ENCODE peak calls at places on chromosomes 16 and 17, in five cellular contexts. One of them, this sample, is unnamed.

GRCh38 chr17:63816669-63817068 is 10.6 kb upstream of the PSMC5 start:
- DNase-seq in K562: no peak
- DNase-seq in SK-N-SH: no peak
- DNase-seq in A549: no peak
- DNase-seq in GM12878: no peak
- DNase-seq in this sample: peak

GRCh38 chr17:58667934-58668597 is 23.8 kb downstream of the TEX14 start:
- DNase-seq in GM12878: no peak
- DNase-seq in A549: peak
- DNase-seq in K562: no peak
- DNase-seq in SK-N-SH: no peak
- DNase-seq in this sample: peak

GRCh38 chr17:59785091-59785799 is 77.8 kb downstream of the VMP1 start:
- DNase-seq in SK-N-SH: no peak
- DNase-seq in A549: peak
- DNase-seq in GM12878: no peak
- DNase-seq in K562: no peak
- DNase-seq in this sample: no peak

GRCh38 chr17:73230088-73230487 is 31.6 kb downstream of the CPSF4L start:
- DNase-seq in GM12878: no peak
- DNase-seq in SK-N-SH: no peak
- DNase-seq in K562: no peak
- DNase-seq in A549: no peak
- DNase-seq in this sample: no peak

GRCh38 chr17:35046740-35047283 is 16.7 kb downstream of the RFFL start:
- DNase-seq in K562: peak
- DNase-seq in SK-N-SH: peak
- DNase-seq in A549: no peak
- DNase-seq in GM12878: peak
- DNase-seq in this sample: peak

GRCh38 chr17:83103200-83103937 is 24.0 kb downstream of the METRNL start:
- DNase-seq in GM12878: no peak
- DNase-seq in SK-N-SH: peak
- DNase-seq in K562: peak
- DNase-seq in A549: peak
- DNase-seq in this sample: peak

GRCh38 chr16:25257956-25258855 is 561 bp upstream of the ZKSCAN2 start:
- DNase-seq in SK-N-SH: peak
- DNase-seq in K562: peak
- DNase-seq in A549: peak
- DNase-seq in GM12878: peak
- DNase-seq in this sample: peak

GRCh38 chr17:28497931-28498330 is 8.2 kb upstream of the FOXN1 start:
- DNase-seq in GM12878: no peak
- DNase-seq in A549: no peak
- DNase-seq in K562: no peak
- DNase-seq in SK-N-SH: no peak
- DNase-seq in this sample: no peak

GRCh38 chr17:43416998-43417891 is 18.5 kb downstream of the ARL4D start:
- DNase-seq in A549: peak
- DNase-seq in SK-N-SH: no peak
- DNase-seq in K562: no peak
- DNase-seq in GM12878: no peak
- DNase-seq in this sample: peak

GRCh38 chr17:27352481-27353460 is 58.9 kb downstream of the WSB1 start:
- DNase-seq in K562: no peak
- DNase-seq in GM12878: no peak
- DNase-seq in A549: peak
- DNase-seq in SK-N-SH: no peak
- DNase-seq in this sample: peak

GRCh38 chr17:62630365-62631085 is 3.1 kb downstream of the MRC2 start:
- DNase-seq in A549: no peak
- DNase-seq in SK-N-SH: peak
- DNase-seq in GM12878: no peak
- DNase-seq in K562: no peak
- DNase-seq in this sample: peak

GRCh38 chr16:53429221-53429943 is 4.9 kb upstream of the RBL2 start:
- DNase-seq in SK-N-SH: peak
- DNase-seq in GM12878: no peak
- DNase-seq in K562: no peak
- DNase-seq in A549: no peak
- DNase-seq in this sample: peak

GRCh38 chr17:72516772-72517399 is 396.1 kb downstream of the SOX9 start:
- DNase-seq in SK-N-SH: no peak
- DNase-seq in GM12878: no peak
- DNase-seq in K562: no peak
- DNase-seq in A549: peak
- DNase-seq in this sample: no peak

GRCh38 chr17:46995841-46996571 is 17.0 kb upstream of the RPRML start:
- DNase-seq in SK-N-SH: no peak
- DNase-seq in A549: no peak
- DNase-seq in K562: no peak
- DNase-seq in GM12878: no peak
- DNase-seq in this sample: peak

GRCh38 chr17:40103082-40103741 is 2.8 kb upstream of the NR1D1 start:
- DNase-seq in GM12878: no peak
- DNase-seq in SK-N-SH: no peak
- DNase-seq in K562: no peak
- DNase-seq in A549: no peak
- DNase-seq in this sample: no peak

GRCh38 chr17:27049104-27049784 is 244.7 kb upstream of the WSB1 start:
- DNase-seq in GM12878: no peak
- DNase-seq in SK-N-SH: no peak
- DNase-seq in K562: no peak
- DNase-seq in A549: no peak
- DNase-seq in this sample: no peak

GRCh38 chr17:35795007-35795870 is at the start of gene MMP28:
- DNase-seq in A549: peak
- DNase-seq in GM12878: no peak
- DNase-seq in SK-N-SH: peak
- DNase-seq in K562: peak
- DNase-seq in this sample: no peak

GRCh38 chr17:40618754-40619625 is 28.6 kb downstream of the SMARCE1 start:
- DNase-seq in SK-N-SH: no peak
- DNase-seq in A549: no peak
- DNase-seq in K562: no peak
- DNase-seq in GM12878: no peak
- DNase-seq in this sample: no peak

GRCh38 chr16:20910781-20911321 is 10.3 kb downstream of the LYRM1 start:
- DNase-seq in SK-N-SH: no peak
- DNase-seq in GM12878: no peak
- DNase-seq in A549: peak
- DNase-seq in K562: no peak
- DNase-seq in this sample: peak

GRCh38 chr17:28760987-28761562 is 17.3 kb downstream of the TRAF4 start:
- DNase-seq in SK-N-SH: no peak
- DNase-seq in K562: no peak
- DNase-seq in A549: no peak
- DNase-seq in GM12878: no peak
- DNase-seq in this sample: peak

GRCh38 chr17:16872351-16872751 is 99.6 kb downstream of the TNFRSF13B start:
- DNase-seq in GM12878: no peak
- DNase-seq in SK-N-SH: no peak
- DNase-seq in K562: no peak
- DNase-seq in A549: no peak
- DNase-seq in this sample: no peak

GRCh38 chr17:43940630-43941029 is 1.6 kb downstream of the PPY start:
- DNase-seq in A549: peak
- DNase-seq in SK-N-SH: peak
- DNase-seq in GM12878: no peak
- DNase-seq in K562: peak
- DNase-seq in this sample: peak

DNA sequence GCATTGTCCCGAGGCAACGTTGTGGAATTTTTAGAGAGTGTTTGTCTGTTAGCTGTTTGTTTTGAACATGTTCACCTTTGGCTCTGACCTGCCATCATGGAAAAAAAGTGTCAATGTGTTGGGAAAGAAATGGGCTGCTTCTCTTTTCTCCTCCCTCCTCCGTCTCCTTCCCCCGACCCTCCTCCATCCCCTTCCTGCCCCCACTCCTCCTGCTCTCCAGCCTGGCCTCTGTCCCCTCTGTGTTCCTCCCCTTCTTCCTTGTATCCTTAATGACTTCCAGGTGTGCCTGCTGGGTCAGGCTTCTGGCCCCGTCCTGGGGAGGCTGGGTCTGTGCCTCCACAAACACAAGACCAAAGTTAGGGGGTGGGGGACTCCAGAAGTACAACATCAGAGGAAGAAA is 463.0 kb downstream of the MAF start:
- DNase-seq in A549: no peak
- DNase-seq in SK-N-SH: peak
- DNase-seq in GM12878: no peak
- DNase-seq in K562: no peak
- DNase-seq in this sample: no peak
- TF ChIP-seq RCOR1 in A549: no peak
- TF ChIP-seq RCOR1 in SK-N-SH: no peak
- TF ChIP-seq RCOR1 in GM12878: no peak
- TF ChIP-seq RCOR1 in K562: no peak
- TF ChIP-seq RCOR1 in this sample: no peak

DNA sequence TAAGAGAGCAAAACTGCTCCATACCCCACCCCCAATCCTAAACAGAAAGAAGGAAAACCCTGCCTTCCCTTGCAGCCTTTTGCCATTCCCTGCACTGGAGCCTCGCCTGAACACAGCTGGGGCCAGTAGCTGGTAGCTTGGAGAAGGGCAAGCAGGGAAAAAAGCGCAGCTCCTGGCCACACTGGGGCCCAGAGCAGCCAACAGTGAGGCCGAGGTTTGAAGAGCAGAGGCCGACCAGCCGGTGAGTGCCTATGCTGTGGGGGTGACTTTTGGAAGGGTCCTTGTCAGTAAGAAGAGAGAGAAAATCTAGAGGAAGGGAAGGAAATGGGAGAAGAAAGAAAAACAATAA is 3.2 kb upstream of the HOXB9 start:
- DNase-seq in K562: no peak
- DNase-seq in A549: no peak
- DNase-seq in SK-N-SH: no peak
- DNase-seq in GM12878: no peak
- DNase-seq in this sample: no peak
- TF ChIP-seq RCOR1 in K562: no peak
- TF ChIP-seq RCOR1 in A549: no peak
- TF ChIP-seq RCOR1 in SK-N-SH: no peak
- TF ChIP-seq RCOR1 in GM12878: no peak
- TF ChIP-seq RCOR1 in this sample: no peak

DNA sequence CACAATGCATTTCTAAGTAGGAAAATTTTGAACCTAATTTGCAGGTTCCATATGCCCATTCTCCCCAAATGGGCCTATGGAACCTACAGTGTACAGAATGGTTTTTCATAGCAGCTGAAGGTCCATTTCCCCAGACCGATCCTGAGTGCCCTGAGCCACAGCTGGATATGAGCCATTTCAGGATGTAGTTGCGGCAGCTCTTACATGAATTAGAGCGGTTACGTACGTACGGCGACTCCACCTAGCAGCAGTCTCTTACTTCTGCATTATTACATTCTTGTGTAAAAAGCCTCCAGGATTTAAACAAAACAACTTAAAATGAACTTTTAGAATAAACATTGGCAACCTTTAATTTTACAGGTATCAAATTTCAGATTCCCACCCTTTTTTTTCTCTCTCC is 225.3 kb downstream of the SNX29 start:
- DNase-seq in A549: no peak
- DNase-seq in SK-N-SH: no peak
- DNase-seq in K562: no peak
- DNase-seq in GM12878: no peak
- DNase-seq in this sample: no peak
- TF ChIP-seq RCOR1 in A549: no peak
- TF ChIP-seq RCOR1 in SK-N-SH: no peak
- TF ChIP-seq RCOR1 in K562: no peak
- TF ChIP-seq RCOR1 in GM12878: no peak
- TF ChIP-seq RCOR1 in this sample: no peak

GRCh38 chr16:1420111-1420539 is 422 bp downstream of the UQCC4 start:
- DNase-seq in GM12878: no peak
- DNase-seq in A549: no peak
- DNase-seq in K562: no peak
- DNase-seq in SK-N-SH: no peak
- DNase-seq in this sample: no peak
- TF ChIP-seq RCOR1 in GM12878: no peak
- TF ChIP-seq RCOR1 in A549: no peak
- TF ChIP-seq RCOR1 in K562: no peak
- TF ChIP-seq RCOR1 in SK-N-SH: no peak
- TF ChIP-seq RCOR1 in this sample: no peak

DNA sequence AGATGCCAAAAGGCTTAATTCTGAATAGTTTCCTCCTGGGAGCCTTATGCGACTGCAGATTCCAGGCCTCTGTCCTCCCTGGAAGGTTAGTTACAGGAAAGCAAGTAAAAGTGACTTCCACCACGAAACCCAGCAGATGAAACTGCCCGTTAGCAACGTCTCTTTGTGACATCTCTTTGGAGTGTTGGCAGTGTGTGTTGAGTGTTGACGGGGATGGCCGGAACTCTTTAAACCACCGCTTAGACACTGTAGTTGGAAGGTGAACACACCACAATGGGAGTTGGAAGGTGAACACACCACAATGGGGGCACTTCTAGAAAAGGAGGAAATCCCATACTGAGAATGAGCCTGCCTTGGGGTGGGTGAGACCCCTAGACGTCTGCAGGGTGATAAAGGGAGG is 858 bp downstream of the SKAP1 start:
- DNase-seq in GM12878: no peak
- DNase-seq in K562: no peak
- DNase-seq in A549: no peak
- DNase-seq in SK-N-SH: no peak
- DNase-seq in this sample: no peak
- TF ChIP-seq RCOR1 in GM12878: no peak
- TF ChIP-seq RCOR1 in K562: no peak
- TF ChIP-seq RCOR1 in A549: no peak
- TF ChIP-seq RCOR1 in SK-N-SH: no peak
- TF ChIP-seq RCOR1 in this sample: no peak

GRCh38 chr17:75900691-75901533 is 3.8 kb downstream of the MRPL38 start:
- DNase-seq in K562: no peak
- DNase-seq in GM12878: no peak
- DNase-seq in SK-N-SH: no peak
- DNase-seq in A549: no peak
- DNase-seq in this sample: no peak

GRCh38 chr17:75899767-75900468 is 3.2 kb upstream of the TRIM65 start:
- DNase-seq in GM12878: no peak
- DNase-seq in SK-N-SH: no peak
- DNase-seq in A549: no peak
- DNase-seq in K562: no peak
- DNase-seq in this sample: no peak

GRCh38 chr17:75898065-75898464 is 1.3 kb upstream of the TRIM65 start:
- DNase-seq in GM12878: no peak
- DNase-seq in SK-N-SH: no peak
- DNase-seq in A549: no peak
- DNase-seq in K562: no peak
- DNase-seq in this sample: no peak

GRCh38 chr17:75898791-75899190 is 2.0 kb upstream of the TRIM65 start:
- DNase-seq in K562: no peak
- DNase-seq in SK-N-SH: no peak
- DNase-seq in A549: no peak
- DNase-seq in GM12878: no peak
- DNase-seq in this sample: no peak

GRCh38 chr17:75899353-75899752 is 2.6 kb upstream of the TRIM65 start:
- DNase-seq in A549: no peak
- DNase-seq in SK-N-SH: no peak
- DNase-seq in K562: no peak
- DNase-seq in GM12878: no peak
- DNase-seq in this sample: no peak
- TF ChIP-seq RCOR1 in A549: no peak
- TF ChIP-seq RCOR1 in SK-N-SH: no peak
- TF ChIP-seq RCOR1 in K562: no peak
- TF ChIP-seq RCOR1 in GM12878: no peak
- TF ChIP-seq RCOR1 in this sample: no peak